ENCODE peak calls at places on chromosomes 7 and 10, in seven cellular contexts. One of them, this sample, is unnamed.

GRCh38 chr10:111646021-111646420 is 537.5 kb downstream of the GPAM start:
- DNase-seq in HCT116: no peak
- DNase-seq in gastrocnemius medialis: no peak
- DNase-seq in fibroblast of lung: no peak
- DNase-seq in GM12865: no peak
- DNase-seq in fibroblast of pulmonary artery: no peak
- DNase-seq in AG10803: peak; percentile 18
- DNase-seq in this sample: no peak

GRCh38 chr7:155951554-155952158 is 139.4 kb upstream of the SHH start:
- DNase-seq in AG10803: no peak
- DNase-seq in GM12865: no peak
- DNase-seq in HCT116: peak; percentile 96
- DNase-seq in fibroblast of pulmonary artery: peak; percentile 72
- DNase-seq in gastrocnemius medialis: no peak
- DNase-seq in fibroblast of lung: peak; percentile 96
- DNase-seq in this sample: peak; percentile 97

GRCh38 chr7:79452032-79452494 is 1.4 kb downstream of the MAGI2 start:
- DNase-seq in AG10803: peak; percentile 74
- DNase-seq in fibroblast of pulmonary artery: peak; percentile 93
- DNase-seq in gastrocnemius medialis: peak; percentile 66
- DNase-seq in HCT116: no peak
- DNase-seq in GM12865: no peak
- DNase-seq in fibroblast of lung: peak; percentile 73
- DNase-seq in this sample: peak; percentile 75

GRCh38 chr7:150368098-150368883 is at the start of gene REPIN1:
- DNase-seq in HCT116: peak; percentile 80
- DNase-seq in AG10803: peak; percentile 85
- DNase-seq in fibroblast of lung: peak; percentile 81
- DNase-seq in gastrocnemius medialis: peak; percentile 90
- DNase-seq in GM12865: peak; percentile 95
- DNase-seq in fibroblast of pulmonary artery: peak; percentile 83
- DNase-seq in this sample: peak; percentile 65

GRCh38 chr10:35420044-35420443 is 83.7 kb downstream of the CCNY start:
- DNase-seq in fibroblast of pulmonary artery: peak; percentile 63
- DNase-seq in gastrocnemius medialis: no peak
- DNase-seq in GM12865: no peak
- DNase-seq in fibroblast of lung: peak; percentile 46
- DNase-seq in AG10803: no peak
- DNase-seq in HCT116: no peak
- DNase-seq in this sample: peak; percentile 60

GRCh38 chr10:71770789-71771188 is 2.5 kb downstream of the VSIR start:
- DNase-seq in fibroblast of lung: no peak
- DNase-seq in HCT116: no peak
- DNase-seq in gastrocnemius medialis: no peak
- DNase-seq in GM12865: no peak
- DNase-seq in fibroblast of pulmonary artery: no peak
- DNase-seq in AG10803: peak; percentile 49
- DNase-seq in this sample: no peak

GRCh38 chr7:31373337-31374289 is 33.1 kb upstream of the NEUROD6 start:
- DNase-seq in fibroblast of lung: peak; percentile 45
- DNase-seq in HCT116: peak; percentile 51
- DNase-seq in gastrocnemius medialis: no peak
- DNase-seq in fibroblast of pulmonary artery: peak; percentile 50
- DNase-seq in AG10803: peak; percentile 34
- DNase-seq in GM12865: peak; percentile 67
- DNase-seq in this sample: peak; percentile 71

GRCh38 chr7:18201349-18201748 is 173.7 kb upstream of the PRPS1L1 start:
- DNase-seq in fibroblast of lung: no peak
- DNase-seq in HCT116: no peak
- DNase-seq in gastrocnemius medialis: no peak
- DNase-seq in fibroblast of pulmonary artery: no peak
- DNase-seq in AG10803: no peak
- DNase-seq in GM12865: no peak
- DNase-seq in this sample: no peak

GRCh38 chr7:20543565-20543964 is 71.9 kb upstream of the ABCB5 start:
- DNase-seq in AG10803: no peak
- DNase-seq in fibroblast of pulmonary artery: no peak
- DNase-seq in HCT116: no peak
- DNase-seq in GM12865: no peak
- DNase-seq in gastrocnemius medialis: no peak
- DNase-seq in fibroblast of lung: no peak
- DNase-seq in this sample: no peak

GRCh38 chr7:150845471-150845870 is 6.8 kb upstream of the AOC1 start:
- DNase-seq in fibroblast of lung: no peak
- DNase-seq in HCT116: no peak
- DNase-seq in GM12865: no peak
- DNase-seq in fibroblast of pulmonary artery: no peak
- DNase-seq in AG10803: peak; percentile 4
- DNase-seq in gastrocnemius medialis: no peak
- DNase-seq in this sample: no peak

GRCh38 chr7:92875719-92876118 is 39.3 kb upstream of the CDK6 start:
- DNase-seq in GM12865: no peak
- DNase-seq in gastrocnemius medialis: no peak
- DNase-seq in HCT116: no peak
- DNase-seq in fibroblast of pulmonary artery: peak; percentile 25
- DNase-seq in AG10803: peak; percentile 3
- DNase-seq in fibroblast of lung: peak; percentile 86
- DNase-seq in this sample: peak; percentile 95
- H3K4me3 ChIP-seq in GM12865: no peak overlapping the region
- H3K4me3 ChIP-seq in gastrocnemius medialis: no peak overlapping the region
- H3K4me3 ChIP-seq in HCT116: no peak overlapping the region
- H3K4me3 ChIP-seq in fibroblast of pulmonary artery: no peak overlapping the region
- H3K4me3 ChIP-seq in AG10803: no peak overlapping the region
- H3K4me3 ChIP-seq in fibroblast of lung: no peak overlapping the region
- H3K4me3 ChIP-seq in this sample: no peak overlapping the region

DNA sequence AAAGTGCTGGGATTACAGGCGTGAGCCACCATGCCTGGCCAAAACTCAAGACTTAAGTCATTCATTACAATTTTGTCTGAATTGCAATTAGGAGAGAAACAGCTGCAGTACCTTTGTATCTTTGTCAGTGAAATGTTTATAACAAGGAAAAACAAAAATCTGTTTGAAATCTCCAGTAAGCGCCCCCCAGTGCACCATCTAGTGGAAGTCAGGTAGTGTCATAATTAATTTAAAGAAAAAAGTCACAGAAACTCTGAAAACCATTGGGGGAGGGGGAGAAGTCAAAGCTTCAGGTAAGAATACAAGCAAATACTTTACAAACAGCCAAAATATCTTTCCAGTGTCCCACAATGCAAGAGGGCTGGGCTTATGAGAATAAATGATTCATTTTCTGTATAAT is 2.8 kb downstream of the MPP7 start:
- DNase-seq in gastrocnemius medialis: no peak
- DNase-seq in fibroblast of pulmonary artery: no peak
- DNase-seq in AG10803: no peak
- DNase-seq in fibroblast of lung: no peak
- DNase-seq in GM12865: no peak
- DNase-seq in HCT116: no peak
- DNase-seq in this sample: peak; percentile 24
- TF ChIP-seq CTCF in gastrocnemius medialis: no peak
- TF ChIP-seq CTCF in fibroblast of pulmonary artery: no peak
- TF ChIP-seq CTCF in AG10803: no peak
- TF ChIP-seq CTCF in fibroblast of lung: no peak
- TF ChIP-seq CTCF in GM12865: no peak
- TF ChIP-seq CTCF in HCT116: peak; percentile 45
- TF ChIP-seq CTCF in this sample: no peak

GRCh38 chr7:78448915-78449314 is 650.3 kb downstream of the PHTF2 start:
- DNase-seq in GM12865: no peak
- DNase-seq in fibroblast of lung: no peak
- DNase-seq in gastrocnemius medialis: no peak
- DNase-seq in HCT116: no peak
- DNase-seq in fibroblast of pulmonary artery: no peak
- DNase-seq in AG10803: no peak
- DNase-seq in this sample: no peak
- H3K4me3 ChIP-seq in GM12865: no peak overlapping the region
- H3K4me3 ChIP-seq in fibroblast of lung: no peak overlapping the region
- H3K4me3 ChIP-seq in gastrocnemius medialis: no peak overlapping the region
- H3K4me3 ChIP-seq in HCT116: no peak overlapping the region
- H3K4me3 ChIP-seq in fibroblast of pulmonary artery: no peak overlapping the region
- H3K4me3 ChIP-seq in AG10803: no peak overlapping the region
- H3K4me3 ChIP-seq in this sample: no peak overlapping the region

DNA sequence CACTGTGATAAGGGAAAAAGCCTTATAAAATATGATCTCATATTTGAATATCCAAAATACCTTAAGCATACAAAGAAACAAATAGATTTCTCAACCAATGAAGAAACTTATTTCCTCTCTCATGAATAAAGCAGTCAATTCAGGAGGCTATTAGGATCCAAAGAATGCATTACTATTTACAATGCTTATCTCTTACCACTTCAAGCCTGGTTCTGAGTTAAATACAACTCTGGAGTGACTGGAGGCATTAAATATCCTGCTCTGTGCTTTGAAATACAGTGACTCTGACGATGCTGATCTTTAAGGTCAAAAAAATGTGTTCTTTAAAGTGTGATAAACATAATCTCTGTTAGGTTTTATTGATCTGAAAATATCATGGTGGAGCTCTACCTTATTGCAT is 493.2 kb downstream of the ZWINT start:
- DNase-seq in gastrocnemius medialis: no peak
- DNase-seq in GM12865: no peak
- DNase-seq in fibroblast of pulmonary artery: no peak
- DNase-seq in AG10803: no peak
- DNase-seq in HCT116: no peak
- DNase-seq in fibroblast of lung: no peak
- DNase-seq in this sample: no peak
- TF ChIP-seq CTCF in gastrocnemius medialis: no peak
- TF ChIP-seq CTCF in GM12865: no peak
- TF ChIP-seq CTCF in fibroblast of pulmonary artery: no peak
- TF ChIP-seq CTCF in AG10803: no peak
- TF ChIP-seq CTCF in HCT116: no peak
- TF ChIP-seq CTCF in fibroblast of lung: no peak
- TF ChIP-seq CTCF in this sample: no peak

DNA sequence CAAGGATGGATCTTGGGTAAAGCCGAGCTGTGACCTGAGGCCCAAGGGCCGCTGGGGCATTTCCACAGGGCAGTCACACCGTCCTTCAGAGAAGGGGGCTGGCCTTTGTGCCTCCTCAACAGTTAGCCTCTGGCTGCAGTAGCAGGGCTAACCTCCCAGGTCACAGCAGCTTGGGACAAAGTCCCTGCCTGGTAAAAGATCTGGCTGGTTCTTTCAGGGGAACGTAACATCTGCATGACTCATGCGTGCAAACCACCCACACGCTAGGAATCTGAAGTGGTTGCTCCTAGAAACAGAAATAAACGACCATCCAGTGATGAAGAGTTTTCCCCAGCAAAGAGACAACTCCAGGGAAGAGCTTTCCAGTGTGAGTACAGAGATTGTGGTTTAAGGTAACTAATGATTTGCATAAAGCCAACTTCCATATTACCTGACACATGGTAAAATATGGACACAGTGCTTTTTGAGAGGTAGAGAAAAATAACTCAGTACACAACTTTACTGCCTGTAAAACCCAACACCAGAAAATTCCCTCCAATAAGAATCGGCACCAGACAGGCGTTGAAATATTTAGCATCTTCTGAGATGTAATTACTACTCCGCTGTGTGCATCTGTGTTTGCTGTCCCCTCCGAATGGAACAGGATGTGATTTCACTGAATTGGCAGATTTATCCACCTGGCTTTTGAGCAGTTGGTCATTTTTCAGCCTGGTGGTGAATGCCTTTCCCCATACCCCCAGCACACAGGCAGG is 84.9 kb upstream of the ADRB1 start:
- DNase-seq in HCT116: peak; percentile 82
- DNase-seq in fibroblast of pulmonary artery: peak; percentile 90
- DNase-seq in fibroblast of lung: peak; percentile 95
- DNase-seq in AG10803: peak; percentile 92
- DNase-seq in gastrocnemius medialis: no peak
- DNase-seq in GM12865: peak; percentile 64
- DNase-seq in this sample: peak; percentile 74
- H3K4me3 ChIP-seq in HCT116: peak overlapping the region; percentile 2
- H3K4me3 ChIP-seq in fibroblast of pulmonary artery: no peak overlapping the region
- H3K4me3 ChIP-seq in fibroblast of lung: no peak overlapping the region
- H3K4me3 ChIP-seq in AG10803: no peak overlapping the region
- H3K4me3 ChIP-seq in gastrocnemius medialis: no peak overlapping the region
- H3K4me3 ChIP-seq in GM12865: peak overlapping the region; percentile 14
- H3K4me3 ChIP-seq in this sample: no peak overlapping the region

DNA sequence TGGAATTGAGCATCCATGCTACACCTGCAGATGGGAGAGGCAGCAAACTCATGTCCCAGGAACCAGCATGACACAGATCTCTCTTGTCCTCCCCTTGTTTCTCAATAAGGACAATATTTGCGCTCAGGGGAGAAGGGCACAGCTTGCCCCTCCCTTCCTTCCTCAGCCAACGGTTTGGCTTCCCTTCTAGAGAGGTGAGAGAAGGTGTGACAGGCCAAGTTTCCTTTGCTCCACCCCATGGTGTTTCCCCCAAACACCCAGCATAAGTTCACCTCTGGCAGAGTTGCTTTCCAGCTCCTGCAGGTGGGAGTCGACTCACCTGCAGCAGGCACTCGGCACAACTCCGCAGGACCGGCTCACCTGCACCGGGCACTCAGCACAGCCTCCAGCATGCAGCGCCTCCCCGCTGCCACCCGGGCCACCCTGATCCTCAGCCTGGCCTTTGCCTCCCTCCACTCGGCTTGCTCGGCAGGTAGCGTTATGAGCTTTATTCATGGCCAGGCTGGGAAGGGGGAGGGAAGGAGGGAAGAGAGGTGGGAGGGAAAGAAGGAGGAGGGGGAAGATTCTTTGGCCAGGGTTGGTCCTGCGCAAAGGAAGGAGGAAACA is at the start of the genes ATP6V0A4 and TMEM213:
- DNase-seq in HCT116: no peak
- DNase-seq in fibroblast of lung: no peak
- DNase-seq in GM12865: no peak
- DNase-seq in fibroblast of pulmonary artery: no peak
- DNase-seq in AG10803: no peak
- DNase-seq in gastrocnemius medialis: no peak
- DNase-seq in this sample: no peak
- TF ChIP-seq CTCF in HCT116: no peak
- TF ChIP-seq CTCF in fibroblast of lung: no peak
- TF ChIP-seq CTCF in GM12865: no peak
- TF ChIP-seq CTCF in fibroblast of pulmonary artery: no peak
- TF ChIP-seq CTCF in AG10803: no peak
- TF ChIP-seq CTCF in gastrocnemius medialis: no peak
- TF ChIP-seq CTCF in this sample: no peak

DNA sequence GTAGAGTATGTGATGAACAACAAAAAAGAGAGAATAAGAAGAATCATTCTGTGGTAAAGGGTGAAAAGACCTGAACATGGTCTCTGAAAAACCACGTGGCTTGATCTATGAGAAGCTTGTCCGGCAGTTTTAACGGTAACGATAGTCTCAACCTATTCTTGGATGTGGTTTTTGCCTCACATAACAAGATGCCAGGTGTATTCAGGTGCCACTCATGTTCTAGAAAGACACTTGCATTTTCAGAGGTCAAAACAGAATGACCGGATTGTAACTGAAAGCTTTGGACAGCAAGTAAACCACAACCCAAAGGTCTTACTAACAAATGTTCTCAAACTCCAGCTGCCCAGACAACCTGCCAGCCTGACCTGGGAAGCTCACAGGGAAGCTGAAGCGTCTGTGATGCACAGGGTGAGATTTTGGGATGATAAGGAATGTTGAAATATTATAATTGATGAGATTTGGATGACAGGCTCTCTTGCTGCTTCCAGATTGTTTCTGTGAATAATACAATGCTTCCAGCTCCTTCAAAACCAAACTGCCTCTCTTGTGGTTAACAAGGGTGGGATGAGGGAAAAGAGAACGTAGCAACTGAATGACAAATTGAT is 137.4 kb upstream of the GRB10 start:
- DNase-seq in fibroblast of pulmonary artery: no peak
- DNase-seq in gastrocnemius medialis: no peak
- DNase-seq in AG10803: no peak
- DNase-seq in fibroblast of lung: peak; percentile 47
- DNase-seq in GM12865: no peak
- DNase-seq in HCT116: no peak
- DNase-seq in this sample: no peak
- H3K4me3 ChIP-seq in fibroblast of pulmonary artery: no peak overlapping the region
- H3K4me3 ChIP-seq in gastrocnemius medialis: no peak overlapping the region
- H3K4me3 ChIP-seq in AG10803: no peak overlapping the region
- H3K4me3 ChIP-seq in fibroblast of lung: no peak overlapping the region
- H3K4me3 ChIP-seq in GM12865: no peak overlapping the region
- H3K4me3 ChIP-seq in HCT116: no peak overlapping the region
- H3K4me3 ChIP-seq in this sample: no peak overlapping the region

GRCh38 chr7:29480456-29480855 is 83.2 kb upstream of the PRR15 start:
- DNase-seq in gastrocnemius medialis: no peak
- DNase-seq in fibroblast of pulmonary artery: no peak
- DNase-seq in AG10803: no peak
- DNase-seq in GM12865: no peak
- DNase-seq in HCT116: no peak
- DNase-seq in fibroblast of lung: no peak
- DNase-seq in this sample: no peak
- TF ChIP-seq CTCF in gastrocnemius medialis: no peak
- TF ChIP-seq CTCF in fibroblast of pulmonary artery: no peak
- TF ChIP-seq CTCF in AG10803: no peak
- TF ChIP-seq CTCF in GM12865: no peak
- TF ChIP-seq CTCF in HCT116: no peak
- TF ChIP-seq CTCF in fibroblast of lung: no peak
- TF ChIP-seq CTCF in this sample: no peak